ENCODE peak calls at places on chromosome 2, in four cellular contexts. X, J, T and R are unnamed samples.

GRCh38 chr2:203097735-203098134 is 83.1 kb downstream of the NBEAL1 start:
- DNase-seq in J (no peak), X (no peak), T (peak; percentile 36), R (peak; percentile 17)

GRCh38 chr2:219632758-219633101 is 5.3 kb downstream of the SLC4A3 start:
- DNase-seq in X (peak; percentile 7), T (no peak), J (no peak), R (no peak)

GRCh38 chr2:134457765-134458202 is 203.9 kb downstream of the MGAT5 start:
- DNase-seq in X (no peak), T (peak; percentile 86), J (no peak), R (no peak)

GRCh38 chr2:223696719-223697118 is 94.6 kb upstream of the SCG2 start:
- DNase-seq in J (no peak), T (peak; percentile 41), X (no peak), R (no peak)

GRCh38 chr2:111167238-111168162 is 46.8 kb downstream of the BCL2L11 start:
- DNase-seq in J (no peak), T (no peak), X (no peak), R (no peak)

GRCh38 chr2:151363709-151364108 is 6.3 kb downstream of the TNFAIP6 start:
- DNase-seq in J (no peak), X (no peak), T (no peak), R (no peak)

GRCh38 chr2:150610670-150611279 is 123.3 kb upstream of the RND3 start:
- DNase-seq in J (peak; percentile 46), X (peak; percentile 42), T (peak; percentile 19), R (peak; percentile 51)

GRCh38 chr2:15799432-15799827 is 140.9 kb upstream of the MYCN start:
- DNase-seq in X (no peak), J (no peak), T (no peak), R (no peak)

GRCh38 chr2:217953531-217953932 is 49.3 kb downstream of the TNS1 start:
- DNase-seq in T (no peak), J (no peak), X (no peak), R (no peak)

GRCh38 chr2:10174173-10174572 is 51.6 kb downstream of the RRM2 start:
- DNase-seq in X (no peak), T (no peak), J (no peak), R (no peak)

GRCh38 chr2:157777425-157777824 is 98.7 kb downstream of the ACVR1 start:
- DNase-seq in X (peak; percentile 36), J (peak; percentile 63), T (peak; percentile 55), R (peak; percentile 30)

GRCh38 chr2:68971591-68972231 is 2.7 kb upstream of the GKN1 start:
- DNase-seq in X (no peak), T (no peak), J (no peak), R (no peak)

GRCh38 chr2:63893163-63893562 is 51.5 kb downstream of the UGP2 start:
- DNase-seq in J (no peak), X (no peak), T (no peak), R (no peak)

GRCh38 chr2:144300632-144301031 is 219.3 kb downstream of the ZEB2 start:
- DNase-seq in T (no peak), X (no peak), J (no peak), R (no peak)

GRCh38 chr2:10184421-10184820 is 61.9 kb downstream of the RRM2 start:
- DNase-seq in X (no peak), J (no peak), T (no peak), R (no peak)

GRCh38 chr2:24816404-24816803 is 23.2 kb downstream of the CENPO start:
- DNase-seq in J (no peak), X (no peak), T (no peak), R (no peak)

GRCh38 chr2:147739531-147739930 is 105.3 kb upstream of the ACVR2A start:
- DNase-seq in X (no peak), J (no peak), T (no peak), R (no peak)

GRCh38 chr2:75528221-75528977 is 32.3 kb downstream of the EVA1A start:
- DNase-seq in X (peak; percentile 30), J (no peak), T (no peak), R (no peak)

GRCh38 chr2:213187833-213188532 is 36.6 kb upstream of the IKZF2 start:
- DNase-seq in X (peak; percentile 72), J (no peak), T (peak; percentile 84), R (no peak)

GRCh38 chr2:38176619-38177021 is 100.7 kb upstream of the CYP1B1 start:
- DNase-seq in X (no peak), T (no peak), J (no peak), R (no peak)

GRCh38 chr2:11674983-11675382 is 5.0 kb upstream of the NTSR2 start:
- DNase-seq in J (no peak), X (no peak), T (no peak), R (no peak)

GRCh38 chr2:200814276-200814815 is 2.6 kb downstream of the BZW1 start:
- DNase-seq in T (no peak), J (no peak), X (no peak), R (no peak)

GRCh38 chr2:9703085-9703641 is 72.4 kb upstream of the YWHAQ start:
- DNase-seq in X (no peak), J (no peak), T (peak; percentile 39), R (no peak)

GRCh38 chr2:210994104-210994503 is 437.7 kb downstream of the CPS1 start:
- DNase-seq in X (no peak), T (no peak), J (no peak), R (no peak)

GRCh38 chr2:202813387-202813786 is 58.2 kb downstream of the ICA1L start:
- DNase-seq in T (no peak), J (no peak), X (no peak), R (no peak)

GRCh38 chr2:138234265-138234664 is 267.3 kb upstream of the SPOPL start:
- DNase-seq in T (no peak), J (no peak), X (no peak), R (no peak)

GRCh38 chr2:236352761-236353593 is 88.8 kb upstream of the ASB18 start:
- DNase-seq in X (no peak), T (no peak), J (peak; percentile 23), R (no peak)

DNA sequence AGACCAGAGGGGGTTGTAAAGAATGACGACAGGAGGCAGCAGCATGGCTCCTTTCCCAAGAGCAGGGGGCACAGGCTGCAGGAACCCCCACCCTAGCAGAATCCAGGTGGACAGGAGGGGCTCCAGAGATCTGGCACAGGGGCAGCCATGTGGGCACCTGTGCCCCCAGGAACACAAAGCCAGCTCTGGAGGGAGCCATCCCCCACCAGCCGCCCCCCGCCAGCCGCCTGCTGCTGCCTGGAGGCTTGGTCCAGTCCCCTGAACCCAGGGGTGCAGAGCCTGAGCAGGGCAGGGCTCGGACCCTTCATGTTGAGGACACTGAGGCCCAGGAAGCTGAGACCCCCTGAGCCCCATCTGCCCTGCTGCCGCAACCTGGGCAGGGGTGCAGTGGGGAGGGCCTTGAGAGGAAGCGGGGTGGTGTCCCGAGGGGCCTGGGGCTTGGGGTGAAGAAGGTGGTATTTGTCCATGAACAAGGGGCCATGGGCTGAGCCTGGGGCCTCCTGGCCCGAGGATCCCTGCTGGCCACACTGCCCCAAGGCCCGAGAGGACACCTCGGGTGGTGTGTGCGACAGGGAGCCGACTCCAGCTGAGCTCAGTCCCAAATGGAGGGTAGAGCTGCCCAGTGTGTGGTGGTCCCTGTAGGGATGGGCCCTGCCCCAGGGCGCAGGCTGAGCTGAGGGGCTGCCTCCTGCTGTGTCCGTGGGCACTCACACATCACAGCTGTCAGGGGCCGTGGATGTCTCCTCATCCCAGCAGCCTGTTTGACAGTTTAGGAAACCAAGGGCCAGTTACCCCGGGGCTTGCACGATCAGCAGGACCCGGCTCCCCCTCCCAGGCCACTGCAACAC is 39.8 kb upstream of the SNED1 start:
- DNase-seq in J (no peak), T (no peak), X (no peak), R (no peak)
- TF ChIP-seq ELF4 in J (no peak), T (no peak), X (no peak), R (no peak)

DNA sequence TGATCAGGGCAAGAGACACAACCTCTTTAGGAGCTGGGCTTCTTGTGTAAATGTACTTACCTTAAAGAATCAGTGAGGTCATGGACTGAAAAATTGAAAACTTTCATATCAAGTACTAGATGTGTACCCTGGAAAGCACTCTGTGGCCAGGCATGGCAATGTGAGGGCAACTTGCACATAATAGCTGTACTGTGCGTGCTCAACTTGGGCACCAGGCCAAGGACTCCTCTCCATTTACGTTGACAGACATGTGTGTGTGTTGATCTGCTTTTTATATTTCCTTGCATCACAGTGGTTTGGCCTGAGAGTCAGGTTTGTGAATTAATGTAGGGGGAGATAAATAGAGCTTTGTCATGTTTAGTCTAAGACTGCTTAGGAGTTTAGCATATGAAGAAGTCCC is 669.5 kb upstream of the REG3G start:
- DNase-seq in X (no peak), T (no peak), J (no peak), R (no peak)
- TF ChIP-seq ELF4 in X (no peak), T (no peak), J (no peak), R (no peak)

GRCh38 chr2:60466161-60466702 is 87.2 kb downstream of the BCL11A start:
- DNase-seq in X (no peak), T (peak; percentile 15), J (no peak), R (no peak)

GRCh38 chr2:60460577-60461420 is 92.7 kb downstream of the BCL11A start:
- DNase-seq in J (no peak), X (no peak), T (no peak), R (no peak)

GRCh38 chr2:60461421-60462108 is 91.9 kb downstream of the BCL11A start:
- DNase-seq in T (no peak), J (no peak), X (no peak), R (no peak)

GRCh38 chr2:60465736-60466135 is 87.7 kb downstream of the BCL11A start:
- DNase-seq in X (no peak), J (no peak), T (no peak), R (no peak)

DNA sequence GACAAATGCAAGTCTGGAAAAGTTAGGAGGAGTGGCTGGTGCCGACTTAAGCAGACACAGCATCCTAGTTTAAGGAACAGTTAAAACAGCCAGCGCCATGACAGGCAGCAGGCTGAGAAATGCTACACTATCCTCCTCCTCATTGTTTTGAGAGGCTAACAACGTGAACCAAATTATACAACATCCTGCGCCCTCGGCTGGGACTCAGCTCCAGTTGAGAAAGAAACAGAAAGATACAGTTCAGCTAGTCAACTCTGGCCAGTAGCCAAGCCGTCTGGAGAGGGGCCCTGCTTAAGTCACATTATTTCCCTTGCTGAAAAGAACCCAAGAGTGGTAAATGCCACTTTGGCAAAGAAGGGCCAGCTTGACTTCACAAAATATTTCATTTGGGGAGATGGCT is 90.2 kb downstream of the BCL11A start:
- DNase-seq in T (no peak), J (no peak), X (no peak), R (no peak)
- TF ChIP-seq ELF4 in T (no peak), J (no peak), X (no peak), R (no peak)

DNA sequence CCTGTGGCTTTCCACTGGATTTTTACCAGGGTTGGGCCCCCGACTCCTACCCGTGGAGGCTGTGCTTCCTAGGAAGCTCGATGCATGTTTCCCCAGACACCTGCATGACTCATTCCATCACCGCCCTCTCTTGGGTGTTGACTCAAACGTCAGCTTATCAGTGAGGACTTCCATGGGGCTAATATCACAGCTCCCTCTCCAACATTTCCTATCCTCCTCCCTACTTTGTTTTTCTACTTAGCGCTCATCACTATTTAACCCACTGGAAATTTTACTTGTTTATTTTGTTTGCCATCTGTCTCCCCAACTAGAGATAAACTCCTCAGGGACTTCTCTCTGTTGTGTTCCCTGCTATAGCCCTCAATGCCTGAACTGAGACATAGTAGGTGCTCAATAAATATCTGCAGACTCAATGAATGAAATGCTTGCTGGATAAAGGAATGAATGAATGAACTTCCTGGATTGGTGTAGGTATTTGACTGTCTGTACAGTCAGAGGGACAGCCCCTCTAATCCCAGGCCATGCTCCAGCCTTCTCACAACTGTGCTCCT is 89.7 kb upstream of the MSH2 start:
- DNase-seq in J (peak; percentile 50), X (no peak), T (peak; percentile 92), R (no peak)
- TF ChIP-seq ELF4 in J (no peak), X (no peak), T (no peak), R (no peak)

GRCh38 chr2:54858021-54858681 is 134.7 kb downstream of the EML6 start:
- DNase-seq in J (no peak), T (peak; percentile 86), X (no peak), R (no peak)
- TF ChIP-seq ELF4 in J (no peak), T (no peak), X (no peak), R (no peak)